ENCODE peak calls at places on chromosome 11, in five cellular contexts. Q is stomach, Y is K562, T is HCT116, S is breast epithelium. P is an unnamed sample.
A peak's percentile ranks its signal among the peaks of the same experiment; 100 is the strongest.

GRCh38 chr11:83033972-83034672 is 37.6 kb downstream of the RAB30 start:
- DNase-seq in T (no peak), Y (no peak), Q (peak; percentile 31), S (peak; percentile 32), P (no peak)

GRCh38 chr11:96229354-96229973 is 113.5 kb downstream of the MAML2 start:
- DNase-seq in T (no peak), Y (no peak), Q (no peak), S (no peak), P (no peak)

GRCh38 chr11:19995131-19995530 is 165.1 kb downstream of the DBX1 start:
- DNase-seq in T (peak; percentile 21), Y (peak; percentile 26), S (peak; percentile 27), Q (no peak), P (no peak)

GRCh38 chr11:98564233-98564632 is 456.5 kb upstream of the CNTN5 start:
- DNase-seq in Q (no peak), T (no peak), Y (no peak), S (no peak), P (no peak)

GRCh38 chr11:3200388-3201111 is 18.1 kb downstream of the MRGPRG start:
- DNase-seq in Q (no peak), Y (no peak), S (no peak), T (no peak), P (no peak)

GRCh38 chr11:43327987-43328386 is 16.2 kb downstream of the API5 start:
- DNase-seq in T (no peak), Q (peak; percentile 54), S (no peak), Y (peak; percentile 44), P (no peak)

GRCh38 chr11:64040684-64041267 is 5.0 kb downstream of the FLRT1 start:
- DNase-seq in S (no peak), T (no peak), Q (no peak), Y (peak; percentile 62), P (no peak)

GRCh38 chr11:133337905-133338536 is 194.3 kb downstream of the OPCML start:
- DNase-seq in T (no peak), Y (no peak), Q (no peak), S (no peak), P (no peak)

GRCh38 chr11:36577859-36578258 is 10.1 kb downstream of the RAG1 start:
- DNase-seq in S (no peak), Y (no peak), T (no peak), Q (no peak), P (no peak)

GRCh38 chr11:60772666-60773065 is 12.5 kb upstream of the MS4A10 start:
- DNase-seq in T (no peak), Q (no peak), S (no peak), Y (no peak), P (no peak)

GRCh38 chr11:73795925-73796632 is 8.4 kb downstream of the MRPL48 start:
- DNase-seq in Y (no peak), T (no peak), Q (peak; percentile 40), S (no peak), P (no peak)

GRCh38 chr11:112320668-112321067 is 60.0 kb upstream of the PLET1 start:
- DNase-seq in Y (no peak), Q (peak; percentile 71), T (no peak), S (peak; percentile 75), P (peak; percentile 72)

GRCh38 chr11:17839973-17840611 is 105.5 kb downstream of the KCNC1 start:
- DNase-seq in S (no peak), T (no peak), Y (no peak), Q (no peak), P (no peak)

GRCh38 chr11:111982019-111982464 is 43.2 kb upstream of the DLAT start:
- DNase-seq in S (peak; percentile 78), Q (peak; percentile 88), T (peak; percentile 31), Y (peak; percentile 63), P (peak; percentile 87)

GRCh38 chr11:124179311-124179710 is 3.8 kb upstream of the OR10D3 start:
- DNase-seq in Q (no peak), Y (no peak), S (no peak), T (no peak), P (no peak)

GRCh38 chr11:131467645-131468270 is 97.3 kb downstream of the NTM start:
- DNase-seq in S (no peak), T (no peak), Q (no peak), Y (no peak), P (no peak)

GRCh38 chr11:102724904-102725515 is at the start of gene MMP8:
- DNase-seq in T (no peak), Q (no peak), Y (no peak), S (no peak), P (no peak)

GRCh38 chr11:19603771-19604170 is 108.9 kb upstream of the NAV2 start:
- DNase-seq in Q (no peak), Y (no peak), S (no peak), T (no peak), P (no peak)

GRCh38 chr11:82988936-82989627 is 82.6 kb downstream of the RAB30 start:
- DNase-seq in T (no peak), Y (peak; percentile 47), S (no peak), Q (no peak), P (no peak)

GRCh38 chr11:15987044-15987443 is 369.3 kb downstream of the SOX6 start:
- DNase-seq in S (no peak), Y (no peak), T (no peak), Q (no peak), P (no peak)

GRCh38 chr11:19679952-19680823 is 32.4 kb upstream of the NAV2 start:
- DNase-seq in Q (peak; percentile 68), T (peak; percentile 75), S (peak; percentile 75), Y (no peak), P (peak; percentile 77)

GRCh38 chr11:593347-593746 is 17.1 kb downstream of the PHRF1 start:
- DNase-seq in S (no peak), Q (no peak), Y (no peak), T (no peak), P (no peak)

GRCh38 chr11:46674463-46675287 is 25.7 kb downstream of the ARHGAP1 start:
- DNase-seq in Q (no peak), Y (peak; percentile 45), T (no peak), S (no peak), P (no peak)

GRCh38 chr11:36465449-36466163 is 44.5 kb downstream of the TRAF6 start:
- DNase-seq in Y (no peak), T (no peak), Q (no peak), S (no peak), P (no peak)

GRCh38 chr11:84398017-84398626 is 1112.0 kb upstream of the CCDC90B start:
- DNase-seq in Y (no peak), T (no peak), Q (no peak), S (no peak), P (no peak)

GRCh38 chr11:47160753-47161133 is 15.9 kb downstream of the ARFGAP2 start:
- DNase-seq in T (no peak), Q (no peak), S (no peak), Y (no peak), P (no peak)

GRCh38 chr11:94132152-94132558 is 3.5 kb downstream of the PANX1 start:
- DNase-seq in Q (no peak), T (no peak), Y (no peak), S (no peak), P (no peak)

GRCh38 chr11:102226702-102227101 is 90.6 kb upstream of the BIRC3 start:
- DNase-seq in T (no peak), S (peak; percentile 45), Q (no peak), Y (no peak), P (peak; percentile 11)

GRCh38 chr11:3880724-3881123 is 25.3 kb downstream of the STIM1 start:
- DNase-seq in T (no peak), Y (no peak), S (no peak), Q (no peak), P (no peak)

GRCh38 chr11:48001438-48002021 is 21.2 kb downstream of the PTPRJ start:
- DNase-seq in S (peak; percentile 33), Q (peak; percentile 50), T (no peak), Y (no peak), P (peak; percentile 65)

GRCh38 chr11:104623518-104623917 is 274.7 kb downstream of the CASP12 start:
- DNase-seq in T (no peak), Y (no peak), Q (no peak), S (no peak), P (no peak)

DNA sequence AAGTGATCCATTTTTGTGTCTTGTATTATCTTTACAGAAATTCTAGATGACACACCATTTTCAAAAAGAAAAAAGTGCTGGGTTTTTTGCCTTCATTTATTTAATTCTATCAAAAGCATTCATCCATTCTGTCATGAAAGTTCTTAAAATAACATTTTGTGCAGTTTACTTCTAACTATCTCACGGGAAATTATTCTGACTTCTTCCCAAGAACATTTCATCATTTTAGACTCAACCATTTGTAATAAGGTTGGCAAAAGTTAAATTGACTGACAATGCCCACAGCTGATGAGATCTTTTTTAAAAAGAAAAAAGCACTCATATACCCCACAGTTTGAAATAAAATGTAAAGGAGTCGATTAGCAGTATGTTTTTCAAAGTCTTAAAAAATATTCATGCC is 68.5 kb downstream of the SBF2 start:
- DNase-seq in Y (no peak), Q (no peak), S (no peak), T (no peak), P (no peak)
- H3K27ac ChIP-seq in Y (no peak overlapping the region), Q (no peak overlapping the region), S (no peak overlapping the region), T (no peak overlapping the region), P (no peak overlapping the region)

DNA sequence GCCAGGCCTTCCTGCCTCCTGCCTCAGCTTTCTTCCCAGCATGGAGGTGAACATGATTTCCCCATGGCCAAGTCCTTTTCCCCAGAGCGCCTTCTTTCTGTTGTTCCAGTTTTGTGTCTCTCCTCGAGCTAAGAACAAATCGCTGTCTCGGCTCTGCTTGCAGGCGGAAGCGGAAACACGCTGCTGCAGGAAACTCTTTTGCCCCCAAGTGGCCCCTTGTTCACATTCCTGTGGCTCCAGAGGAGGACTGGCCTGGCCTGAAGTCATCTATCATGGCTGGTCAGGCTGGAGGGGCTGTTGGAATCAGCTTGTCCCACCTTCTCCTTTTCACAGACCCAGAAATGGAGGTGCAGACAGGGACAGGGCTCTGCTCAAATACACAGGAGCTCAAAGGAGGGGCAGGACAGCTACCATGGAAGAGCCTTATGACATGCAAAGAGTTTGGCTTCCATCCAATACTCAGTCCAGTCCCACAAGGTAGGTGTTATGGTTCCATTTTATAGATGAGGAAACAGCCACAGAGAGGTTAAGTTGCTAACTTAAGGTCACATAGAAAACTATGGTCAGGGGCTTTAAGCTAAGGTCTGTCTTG is 182.2 kb upstream of the SYT13 start:
- DNase-seq in Q (no peak), S (no peak), Y (peak; percentile 19), T (no peak), P (no peak)
- TF ChIP-seq POLR2AphosphoS5 in Q (no peak), S (no peak), Y (no peak), T (no peak), P (no peak)

GRCh38 chr11:9247863-9248262 is 17.3 kb downstream of the DENND5A start:
- DNase-seq in T (no peak), Q (no peak), S (no peak), Y (no peak), P (no peak)
- H3K27ac ChIP-seq in T (no peak overlapping the region), Q (no peak overlapping the region), S (no peak overlapping the region), Y (no peak overlapping the region), P (no peak overlapping the region)

DNA sequence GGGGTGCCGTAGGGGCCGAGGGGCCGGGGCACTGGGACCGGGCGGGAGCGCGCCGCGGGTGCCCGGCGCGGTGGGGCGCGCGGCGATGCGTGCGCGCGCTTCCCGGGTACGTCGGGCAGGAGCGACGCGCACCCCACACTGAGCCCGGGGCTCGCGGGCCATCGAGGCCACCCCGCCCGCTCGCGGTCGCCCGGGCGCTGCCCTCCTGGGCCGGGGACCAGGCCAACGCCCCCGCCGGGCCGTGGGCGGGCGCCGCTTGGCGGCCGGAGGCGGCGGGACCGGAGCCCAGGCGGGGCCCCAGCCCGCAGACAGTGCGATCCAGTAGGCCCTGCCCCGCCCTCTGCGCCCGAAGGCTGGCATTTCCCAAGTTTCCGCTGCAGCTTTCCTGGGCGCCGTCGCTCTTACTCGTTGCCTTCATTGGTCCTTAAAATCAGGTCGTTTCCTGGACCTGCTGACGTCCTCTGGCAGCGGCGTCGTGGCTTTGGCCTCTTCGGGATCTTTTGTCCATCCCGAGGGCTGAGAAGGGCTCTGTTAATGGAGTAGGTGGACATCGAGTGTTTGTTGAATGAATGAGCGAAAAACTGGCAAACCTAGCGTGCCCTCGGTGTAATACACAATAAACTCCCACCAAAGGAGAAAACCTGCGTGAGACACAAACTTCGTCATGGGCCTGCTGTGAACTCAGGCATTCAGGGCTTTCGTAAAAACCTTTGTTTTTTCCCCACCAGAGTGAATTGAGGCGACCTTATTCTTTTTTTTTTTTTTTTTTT is 638 bp downstream of the PARVA start:
- DNase-seq in Q (peak; percentile 73), T (peak; percentile 75), Y (peak; percentile 24), S (peak; percentile 70), P (peak; percentile 58)
- TF ChIP-seq POLR2AphosphoS5 in Q (peak; percentile 42), T (peak; percentile 81), Y (no peak), S (peak; percentile 60), P (peak; percentile 45)